ENCODE peak calls at places on chromosome 16, in five cellular contexts. Z is K562, L is HepG2, F is SK-N-SH, T is H1. D is an unnamed sample.

GRCh38 chr16:89375021-89375420 is 115.3 kb downstream of the ANKRD11 start:
- DNase-seq in F (no peak), L (no peak), T (no peak), Z (no peak), D (no peak)

GRCh38 chr16:85037050-85037410 is 9.4 kb downstream of the KIAA0513 start:
- DNase-seq in L (no peak), T (no peak), F (no peak), Z (no peak), D (no peak)

GRCh38 chr16:67800252-67801046 is 5.9 kb downstream of the RANBP10 start:
- DNase-seq in T (no peak), Z (peak), L (no peak), F (no peak), D (no peak)

GRCh38 chr16:12518238-12519004 is 285.3 kb downstream of the CPPED1 start:
- DNase-seq in T (no peak), Z (no peak), F (no peak), L (no peak), D (no peak)

GRCh38 chr16:28283798-28284577 is 8.3 kb upstream of the SBK1 start:
- DNase-seq in F (peak), L (no peak), T (no peak), Z (no peak), D (no peak)

GRCh38 chr16:30741461-30741914 is 6.7 kb upstream of the PHKG2 start:
- DNase-seq in T (no peak), L (peak), F (no peak), Z (no peak), D (no peak)

GRCh38 chr16:2238396-2239230 is 2.4 kb downstream of the DNASE1L2 start:
- DNase-seq in Z (no peak), L (no peak), T (no peak), F (peak), D (no peak)

GRCh38 chr16:13554020-13554419 is 365.9 kb upstream of the ERCC4 start:
- DNase-seq in L (no peak), T (no peak), Z (peak), F (no peak), D (no peak)

GRCh38 chr16:1791943-1792812 is 1.3 kb downstream of the IGFALS start:
- DNase-seq in L (no peak), F (no peak), T (no peak), Z (no peak), D (no peak)

GRCh38 chr16:65200857-65201256 is 79.0 kb upstream of the CDH11 start:
- DNase-seq in L (no peak), T (no peak), F (no peak), Z (no peak), D (no peak)

GRCh38 chr16:83138976-83139690 is 512.4 kb downstream of the CDH13 start:
- DNase-seq in Z (no peak), L (no peak), F (no peak), T (no peak), D (no peak)

GRCh38 chr16:66520406-66521194 is 29.3 kb downstream of the TK2 start:
- DNase-seq in T (no peak), L (no peak), F (no peak), Z (no peak), D (no peak)

GRCh38 chr16:20821682-20822081 is 15.4 kb downstream of the REXO5 start:
- DNase-seq in F (no peak), Z (no peak), T (no peak), L (no peak), D (no peak)

GRCh38 chr16:31464781-31465260 is 5.5 kb downstream of the ARMC5 start:
- DNase-seq in T (no peak), L (no peak), Z (no peak), F (no peak), D (no peak)

GRCh38 chr16:51500306-51500705 is 349.2 kb upstream of the SALL1 start:
- DNase-seq in F (no peak), L (no peak), Z (no peak), T (no peak), D (no peak)

GRCh38 chr16:10584956-10585561 is 4.7 kb upstream of the EMP2 start:
- DNase-seq in T (no peak), L (no peak), Z (no peak), F (no peak), D (no peak)

GRCh38 chr16:84379731-84380369 is 11.5 kb downstream of the ATP2C2 start:
- DNase-seq in F (no peak), Z (no peak), T (no peak), L (no peak), D (no peak)

GRCh38 chr16:27169511-27170071 is 33.7 kb upstream of the KDM8 start:
- DNase-seq in L (peak), T (no peak), F (peak), Z (no peak), D (peak)

GRCh38 chr16:15686287-15686686 is 36.2 kb downstream of the NDE1 start:
- DNase-seq in L (no peak), Z (no peak), F (no peak), T (no peak), D (no peak)

GRCh38 chr16:30488764-30489595 is 16.4 kb downstream of the ITGAL start:
- DNase-seq in Z (no peak), F (no peak), L (peak), T (no peak), D (no peak)

GRCh38 chr16:87790278-87791023 is 24.7 kb upstream of the KLHDC4 start:
- DNase-seq in F (peak), Z (no peak), L (no peak), T (no peak), D (no peak)

GRCh38 chr16:10031473-10031872 is 150.8 kb downstream of the GRIN2A start:
- DNase-seq in Z (no peak), L (no peak), F (no peak), T (no peak), D (no peak)

GRCh38 chr16:80852261-80852872 is 48.0 kb upstream of the CDYL2 start:
- DNase-seq in F (peak), L (peak), Z (peak), T (peak), D (no peak)

GRCh38 chr16:25148568-25149215 is 37.1 kb downstream of the LCMT1 start:
- DNase-seq in Z (no peak), T (peak), F (peak), L (no peak), D (no peak)

GRCh38 chr16:71520550-71520949 is 5.7 kb upstream of the CHST4 start:
- DNase-seq in L (no peak), T (no peak), Z (no peak), F (no peak), D (no peak)

GRCh38 chr16:89593841-89594240 is 18.3 kb downstream of the CPNE7 start:
- DNase-seq in F (no peak), L (no peak), T (no peak), Z (no peak), D (no peak)

GRCh38 chr16:53129281-53130192 is 74.7 kb downstream of the CHD9 start:
- DNase-seq in T (no peak), F (peak), Z (peak), L (peak), D (no peak)

GRCh38 chr16:10654592-10655414 is 39.9 kb downstream of the TEKT5 start:
- DNase-seq in Z (no peak), L (no peak), T (no peak), F (no peak), D (no peak)

DNA sequence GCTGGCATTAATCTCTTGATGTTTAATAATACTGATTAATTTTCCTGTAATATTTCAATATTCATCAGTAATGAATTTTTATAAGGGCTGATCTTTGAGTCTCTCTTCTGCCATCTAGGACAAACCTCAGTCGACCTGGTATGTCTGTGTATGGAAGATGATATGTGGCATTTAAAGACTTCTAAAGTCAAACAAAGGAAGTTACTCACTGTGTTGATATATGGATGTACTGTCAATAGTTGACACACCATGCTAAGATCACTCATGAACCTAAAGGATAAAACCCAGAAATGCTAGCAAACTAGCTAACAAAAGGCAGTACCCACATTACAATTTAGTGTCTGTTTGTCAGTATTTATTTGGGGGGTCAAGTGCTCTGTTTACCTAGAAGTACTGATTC is 380.7 kb upstream of the GOT2 start:
- DNase-seq in L (no peak), T (no peak), Z (no peak), F (no peak), D (no peak)
- H3K4me3 ChIP-seq in L (no peak), T (no peak), Z (no peak), F (no peak), D (no peak)

DNA sequence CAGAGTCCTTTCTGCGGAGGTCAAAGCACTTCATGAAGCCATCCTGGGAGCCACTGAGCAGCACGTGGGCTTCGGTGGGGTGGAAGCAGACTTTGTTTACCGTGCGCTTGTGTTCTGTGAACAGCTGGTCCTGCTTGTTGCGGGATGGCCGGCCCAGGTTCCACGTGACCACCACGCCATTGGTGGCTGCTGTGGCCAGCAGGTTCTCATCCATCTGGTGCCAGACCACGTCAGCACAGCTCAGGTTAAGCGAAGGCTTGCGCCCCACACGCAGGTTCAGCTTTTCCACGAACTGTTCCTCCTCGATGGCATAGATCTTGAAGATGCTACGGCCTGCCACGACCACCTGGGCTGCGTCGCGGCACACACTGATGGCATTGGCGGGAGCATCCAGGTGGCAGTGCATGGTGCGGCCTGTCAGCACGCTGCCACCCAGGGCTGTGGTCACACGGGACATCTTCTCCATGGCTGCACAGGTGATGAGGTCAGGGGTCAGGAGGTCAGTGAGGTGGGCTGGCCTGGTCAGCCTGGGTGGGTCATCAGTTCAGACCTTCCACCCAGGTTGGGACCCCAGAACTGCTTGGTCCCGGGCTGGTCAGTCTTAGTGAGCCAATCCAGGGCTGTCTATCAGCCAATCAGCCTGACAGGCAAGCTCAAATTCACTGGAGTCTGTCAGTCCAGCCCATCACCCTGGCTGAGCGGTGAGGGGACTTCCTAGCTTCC is 862 bp downstream of the WDR24 start:
- DNase-seq in F (no peak), L (no peak), Z (no peak), T (no peak), D (no peak)
- H3K27ac ChIP-seq in F (peak), L (peak), Z (peak), T (no peak), D (peak)

GRCh38 chr16:14562691-14563491 is 67.2 kb downstream of the PARN start:
- DNase-seq in F (no peak), Z (no peak), L (peak), T (no peak), D (no peak)
- TF ChIP-seq TAF1 in F (no peak), Z (no peak), L (peak), T (no peak), D (no peak)

GRCh38 chr16:58024673-58025350 is 742 bp upstream of the MMP15 start:
- DNase-seq in T (no peak), L (peak), Z (peak), F (peak), D (no peak)
- H3K4me3 ChIP-seq in T (peak), L (peak), Z (peak), F (peak), D (peak)